ENCODE peak calls at places on chromosomes 5 and 9, in nine cellular contexts. A is left colon; C is fibroblast of the conjunctiva; P is coronary artery; Z is AG20443; V is stimulated activated CD8-positive, alpha-beta memory T cell treated with anti-CD3 and anti-CD28 coated beads, Interleukin-2, amount 100 ng/mL, for 1 hour; F is COR-L47; X is NCI-H1092; E is GM04503. Q is an unnamed sample.

GRCh38 chr5:61673007-61673735 is 341.1 kb downstream of the ZSWIM6 start:
- DNase-seq in A (peak), C (no peak), P (no peak), Z (peak), V (no peak), F (no peak), X (no peak), E (no peak), Q (no peak)

GRCh38 chr5:73153513-73153912 is 19.5 kb upstream of the TMEM174 start:
- DNase-seq in A (no peak), C (no peak), P (no peak), Z (no peak), V (no peak), F (no peak), X (no peak), E (no peak), Q (no peak)

GRCh38 chr9:118570076-118570475 is 799.2 kb downstream of the BRINP1 start:
- DNase-seq in A (no peak), C (no peak), P (no peak), Z (no peak), V (no peak), F (peak), X (no peak), E (no peak), Q (no peak)

GRCh38 chr9:70043689-70044449 is at the start of gene MAMDC2:
- DNase-seq in A (peak), C (no peak), P (peak), Z (peak), V (no peak), F (no peak), X (no peak), E (no peak), Q (no peak)

GRCh38 chr9:128677787-128678186 is 11.2 kb upstream of the SET start:
- DNase-seq in A (no peak), C (no peak), P (no peak), Z (no peak), V (no peak), F (no peak), X (no peak), E (no peak), Q (no peak)

GRCh38 chr5:154540600-154540999 is 62.6 kb upstream of the HAND1 start:
- DNase-seq in A (no peak), C (no peak), P (no peak), Z (no peak), V (no peak), F (no peak), X (no peak), E (no peak), Q (no peak)

GRCh38 chr5:115417076-115417475 is 120.6 kb upstream of the CCDC112 start:
- DNase-seq in A (no peak), C (no peak), P (no peak), Z (no peak), V (no peak), F (no peak), X (no peak), E (no peak), Q (no peak)

GRCh38 chr9:76192013-76192412 is 202.2 kb downstream of the RFK start:
- DNase-seq in A (no peak), C (no peak), P (no peak), Z (no peak), V (no peak), F (no peak), X (no peak), E (no peak), Q (no peak)

GRCh38 chr5:119220576-119221197 is 135.1 kb upstream of the TNFAIP8 start:
- DNase-seq in A (no peak), C (no peak), P (no peak), Z (no peak), V (no peak), F (no peak), X (no peak), E (no peak), Q (no peak)

GRCh38 chr5:93186031-93186682 is 394.9 kb downstream of the NR2F1-AS1 start:
- DNase-seq in A (no peak), C (no peak), P (no peak), Z (peak), V (no peak), F (no peak), X (no peak), E (peak), Q (peak)

GRCh38 chr9:100602302-100602930 is 24.5 kb downstream of the CAVIN4 start:
- DNase-seq in A (no peak), C (no peak), P (no peak), Z (peak), V (no peak), F (peak), X (peak), E (no peak), Q (no peak)

GRCh38 chr5:10442581-10442980 is 902 bp downstream of the ROPN1L start:
- DNase-seq in A (no peak), C (no peak), P (no peak), Z (peak), V (no peak), F (no peak), X (no peak), E (peak), Q (no peak)

GRCh38 chr5:134459491-134459890 is 47.8 kb upstream of the CDKN2AIPNL start:
- DNase-seq in A (no peak), C (no peak), P (no peak), Z (no peak), V (no peak), F (no peak), X (no peak), E (no peak), Q (no peak)

GRCh38 chr5:109076741-109077140 is 329.0 kb downstream of the FER start:
- DNase-seq in A (no peak), C (no peak), P (no peak), Z (no peak), V (no peak), F (no peak), X (no peak), E (no peak), Q (no peak)

GRCh38 chr5:138544171-138545134 is 1.4 kb upstream of the ETF1 start:
- DNase-seq in A (peak), C (no peak), P (peak), Z (peak), V (no peak), F (no peak), X (no peak), E (no peak), Q (no peak)

Q was measured in amniotic stem cell.